ENCODE peak calls at places on chromosomes 2 and 18, in six cellular contexts. One of them, this sample, is unnamed.

GRCh38 chr2:226286916-226287315 is 512.7 kb downstream of the IRS1 start:
- DNase-seq in kidney tubule cell: no peak
- DNase-seq in neural crest cell: no peak
- DNase-seq in cardiac muscle cell: no peak
- DNase-seq in BE2C: no peak
- DNase-seq in aorta: no peak
- DNase-seq in this sample: no peak

GRCh38 chr2:205990104-205990503 is 95.9 kb downstream of the INO80D start:
- DNase-seq in cardiac muscle cell: no peak
- DNase-seq in neural crest cell: no peak
- DNase-seq in kidney tubule cell: no peak
- DNase-seq in aorta: no peak
- DNase-seq in BE2C: no peak
- DNase-seq in this sample: no peak

GRCh38 chr2:105744909-105745853 is at the start of gene NCK2:
- DNase-seq in BE2C: peak; percentile 23
- DNase-seq in neural crest cell: peak; percentile 41
- DNase-seq in cardiac muscle cell: peak; percentile 55
- DNase-seq in kidney tubule cell: peak; percentile 39
- DNase-seq in aorta: peak; percentile 51
- DNase-seq in this sample: peak; percentile 19

GRCh38 chr2:162732946-162733698 is 105.4 kb downstream of the KCNH7 start:
- DNase-seq in cardiac muscle cell: no peak
- DNase-seq in aorta: no peak
- DNase-seq in neural crest cell: no peak
- DNase-seq in kidney tubule cell: peak; percentile 49
- DNase-seq in BE2C: no peak
- DNase-seq in this sample: no peak

GRCh38 chr2:54957321-54957999 is 92.8 kb downstream of the RTN4 start:
- DNase-seq in neural crest cell: no peak
- DNase-seq in BE2C: peak; percentile 13
- DNase-seq in aorta: no peak
- DNase-seq in cardiac muscle cell: no peak
- DNase-seq in kidney tubule cell: no peak
- DNase-seq in this sample: no peak

GRCh38 chr18:79938196-79938595 is 13.3 kb downstream of the SLC66A2 start:
- DNase-seq in aorta: peak; percentile 21
- DNase-seq in kidney tubule cell: no peak
- DNase-seq in cardiac muscle cell: no peak
- DNase-seq in neural crest cell: no peak
- DNase-seq in BE2C: no peak
- DNase-seq in this sample: no peak

GRCh38 chr2:188050716-188051115 is 241.0 kb upstream of the GULP1 start:
- DNase-seq in neural crest cell: no peak
- DNase-seq in kidney tubule cell: peak; percentile 92
- DNase-seq in BE2C: no peak
- DNase-seq in cardiac muscle cell: no peak
- DNase-seq in aorta: no peak
- DNase-seq in this sample: no peak

GRCh38 chr2:23607925-23608324 is 222.9 kb downstream of the KLHL29 start:
- DNase-seq in neural crest cell: no peak
- DNase-seq in aorta: no peak
- DNase-seq in BE2C: no peak
- DNase-seq in cardiac muscle cell: no peak
- DNase-seq in kidney tubule cell: no peak
- DNase-seq in this sample: no peak

GRCh38 chr18:22900558-22901183 is 32.5 kb upstream of the RBBP8 start:
- DNase-seq in kidney tubule cell: no peak
- DNase-seq in aorta: no peak
- DNase-seq in cardiac muscle cell: peak; percentile 39
- DNase-seq in BE2C: peak; percentile 4
- DNase-seq in neural crest cell: no peak
- DNase-seq in this sample: peak; percentile 26

This sample was measured in left ventricle myocardium inferior.